ENCODE peak calls at places on chromosomes 5 and 9, in four cellular contexts. T is A549, L is HepG2, J is GM12878. K is an unnamed sample.

GRCh38 chr9:69089491-69089890 is 53.9 kb downstream of the FXN start:
- DNase-seq in T (no peak), L (no peak), J (no peak), K (no peak)

GRCh38 chr9:133839822-133840329 is 101.7 kb upstream of the SARDH start:
- DNase-seq in T (no peak), L (peak), J (no peak), K (no peak)

GRCh38 chr9:133726401-133727276 is 11.5 kb downstream of the SARDH start:
- DNase-seq in L (peak), T (peak), J (no peak), K (peak)

GRCh38 chr9:134909511-134910105 is 8.1 kb downstream of the FCN1 start:
- DNase-seq in L (no peak), T (no peak), J (no peak), K (no peak)

GRCh38 chr5:155735388-155735787 is 591.6 kb upstream of the SGCD start:
- DNase-seq in L (no peak), T (no peak), J (no peak), K (no peak)

GRCh38 chr9:112535811-112536210 is 49.2 kb downstream of the KIAA1958 start:
- DNase-seq in T (no peak), J (no peak), L (no peak), K (no peak)

GRCh38 chr9:76628155-76628554 is 136.1 kb upstream of the PCA3 start:
- DNase-seq in T (no peak), L (no peak), J (no peak), K (no peak)

GRCh38 chr9:105957830-105958229 is 263.5 kb downstream of the TMEM38B start:
- DNase-seq in T (no peak), L (no peak), J (no peak), K (no peak)

GRCh38 chr5:109199294-109199693 is 210.5 kb downstream of the PJA2 start:
- DNase-seq in T (no peak), J (no peak), L (no peak), K (no peak)

GRCh38 chr9:13431137-13431536 is 151.6 kb upstream of the MPDZ start:
- DNase-seq in J (no peak), T (no peak), L (no peak), K (no peak)

GRCh38 chr9:35603986-35604577 is 980 bp upstream of the TESK1 start:
- DNase-seq in L (peak), T (peak), J (peak), K (peak)

GRCh38 chr9:35598863-35599590 is 6.0 kb upstream of the TESK1 start:
- DNase-seq in J (no peak), T (no peak), L (peak), K (no peak)

GRCh38 chr9:35604578-35605335 is at the start of gene TESK1:
- DNase-seq in T (peak), L (peak), J (no peak), K (peak)

GRCh38 chr9:35603506-35603985 is 1.5 kb upstream of the TESK1 start:
- DNase-seq in T (no peak), L (peak), J (no peak), K (no peak)

GRCh38 chr9:35599763-35600604 is 5.1 kb upstream of the TESK1 start:
- DNase-seq in J (no peak), L (peak), T (no peak), K (no peak)
- TF ChIP-seq CHD4 in J (no peak), L (no peak), T (no peak), K (no peak)

GRCh38 chr5:136811551-136811950 is 446.2 kb upstream of the TRPC7 start:
- DNase-seq in J (no peak), L (no peak), T (no peak), K (no peak)
- TF ChIP-seq MAX in J (no peak), L (no peak), T (no peak), K (no peak)

GRCh38 chr5:147887026-147887627 is 8.6 kb downstream of the SCGB3A2 start:
- DNase-seq in J (no peak), L (peak), T (peak), K (no peak)

GRCh38 chr5:147887925-147888324 is 9.4 kb downstream of the SCGB3A2 start:
- DNase-seq in L (no peak), T (no peak), J (no peak), K (no peak)

GRCh38 chr5:147893820-147894219 is 12.5 kb downstream of the C5orf46 start:
- DNase-seq in T (no peak), L (no peak), J (no peak), K (no peak)

GRCh38 chr5:147892696-147893296 is 13.5 kb downstream of the C5orf46 start:
- DNase-seq in J (no peak), L (no peak), T (no peak), K (no peak)
- TF ChIP-seq CHD4 in J (no peak), L (no peak), T (no peak), K (no peak)

DNA sequence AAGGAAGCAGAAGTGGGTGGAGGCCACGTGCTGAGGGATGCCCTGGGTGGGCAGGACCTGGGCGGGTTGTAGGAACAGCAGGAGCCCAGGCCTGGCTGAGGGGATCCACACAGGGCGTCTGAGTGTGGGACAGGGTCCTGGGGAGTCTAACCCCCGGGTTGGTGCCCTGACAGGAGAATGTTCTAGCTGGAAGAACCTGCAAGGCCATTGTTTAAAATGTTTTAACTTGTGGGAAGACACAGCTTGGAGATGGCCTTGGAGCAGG is 33.9 kb upstream of the SUSD3 start:
- DNase-seq in J (no peak), L (no peak), T (no peak), K (no peak)
- TF ChIP-seq MAX in J (no peak), L (no peak), T (no peak), K (no peak)

GRCh38 chr5:176133289-176133870 is 104.8 kb upstream of the SIMC1 start:
- DNase-seq in T (no peak), L (no peak), J (no peak), K (no peak)

GRCh38 chr5:176133877-176134276 is 104.3 kb upstream of the SIMC1 start:
- DNase-seq in T (no peak), J (no peak), L (no peak), K (no peak)

GRCh38 chr5:176132471-176133288 is 105.5 kb upstream of the SIMC1 start:
- DNase-seq in T (no peak), J (no peak), L (no peak), K (no peak)

GRCh38 chr5:176134529-176135223 is 103.5 kb upstream of the SIMC1 start:
- DNase-seq in T (no peak), L (no peak), J (no peak), K (peak)

DNA sequence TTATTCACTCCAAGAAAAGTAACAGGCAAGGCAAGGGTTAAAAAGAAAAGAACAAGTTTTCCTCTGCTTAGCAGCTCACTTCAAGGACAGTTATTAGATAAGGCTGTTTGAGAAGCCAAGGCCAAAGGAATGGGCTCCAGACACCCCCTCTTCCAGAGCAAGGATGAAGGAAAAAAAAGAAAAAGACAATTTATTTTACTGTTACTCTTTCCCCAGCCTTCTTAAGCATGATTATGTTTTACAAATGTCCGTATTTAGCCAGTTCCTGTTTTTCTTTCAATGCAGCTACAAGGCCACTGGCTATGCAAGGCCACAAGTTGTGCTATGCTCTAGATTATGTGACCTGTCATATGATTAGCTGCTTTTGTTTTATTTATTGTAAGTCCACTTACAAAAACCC is 106.5 kb upstream of the SIMC1 start:
- DNase-seq in T (no peak), J (no peak), L (no peak), K (no peak)
- TF ChIP-seq CHD4 in T (no peak), J (no peak), L (no peak), K (no peak)

DNA sequence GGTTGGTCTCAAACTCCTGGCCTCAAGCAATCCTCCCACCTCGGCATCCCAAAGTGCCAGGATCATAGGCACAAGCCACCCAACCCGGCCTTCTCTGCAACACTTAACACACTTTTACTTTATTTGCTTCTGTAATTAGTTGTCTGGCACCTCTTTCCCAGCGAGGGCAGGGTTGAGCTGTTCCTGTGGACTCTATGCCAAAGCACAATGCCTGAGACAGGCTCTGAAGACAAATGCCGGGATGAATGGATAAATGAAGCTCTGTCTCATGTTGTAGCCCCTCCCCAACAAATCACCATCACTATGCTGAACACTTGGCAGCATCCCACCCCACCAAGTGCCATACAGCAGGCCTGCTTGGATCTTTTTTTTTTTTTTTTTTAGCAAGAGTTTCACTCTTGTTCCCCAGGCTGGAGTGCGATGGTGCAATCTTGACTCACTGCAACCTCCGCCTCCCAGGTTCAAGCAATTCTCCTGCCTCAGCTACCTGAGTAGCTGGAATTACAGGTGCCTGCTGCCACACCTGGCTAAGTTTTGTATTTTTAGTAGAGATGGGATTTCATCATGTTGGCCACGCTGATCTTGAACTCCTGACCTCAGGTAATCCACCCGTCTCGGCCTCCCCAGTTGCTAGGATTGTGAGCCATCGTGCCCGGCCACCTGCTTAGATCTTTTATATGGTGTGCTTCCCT is 21.3 kb downstream of the GPX3 start:
- DNase-seq in J (no peak), L (no peak), T (no peak), K (no peak)
- TF ChIP-seq MAX in J (no peak), L (no peak), T (no peak), K (no peak)

DNA sequence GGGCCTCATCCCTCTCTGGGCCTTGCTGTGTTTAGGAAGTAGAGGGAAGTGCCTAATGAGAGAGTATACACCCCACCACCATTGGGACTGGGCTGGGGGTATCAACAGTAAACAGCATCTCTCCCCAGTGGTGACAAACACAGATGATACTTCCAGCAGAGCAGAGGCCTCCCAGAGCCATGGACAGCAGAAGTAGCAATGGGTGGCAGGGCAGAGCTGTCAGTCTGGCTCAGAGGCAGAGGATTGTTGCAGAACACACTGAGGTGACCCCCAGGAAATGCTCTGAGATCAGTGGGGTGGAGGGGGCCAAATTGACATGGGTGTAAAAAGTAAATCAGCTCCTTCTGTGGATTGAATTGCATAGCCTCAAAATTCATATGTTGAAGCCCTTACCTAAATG is 12.1 kb upstream of the P4HA2 start:
- DNase-seq in L (no peak), T (no peak), J (no peak), K (no peak)
- TF ChIP-seq CHD4 in L (no peak), T (no peak), J (no peak), K (no peak)

DNA sequence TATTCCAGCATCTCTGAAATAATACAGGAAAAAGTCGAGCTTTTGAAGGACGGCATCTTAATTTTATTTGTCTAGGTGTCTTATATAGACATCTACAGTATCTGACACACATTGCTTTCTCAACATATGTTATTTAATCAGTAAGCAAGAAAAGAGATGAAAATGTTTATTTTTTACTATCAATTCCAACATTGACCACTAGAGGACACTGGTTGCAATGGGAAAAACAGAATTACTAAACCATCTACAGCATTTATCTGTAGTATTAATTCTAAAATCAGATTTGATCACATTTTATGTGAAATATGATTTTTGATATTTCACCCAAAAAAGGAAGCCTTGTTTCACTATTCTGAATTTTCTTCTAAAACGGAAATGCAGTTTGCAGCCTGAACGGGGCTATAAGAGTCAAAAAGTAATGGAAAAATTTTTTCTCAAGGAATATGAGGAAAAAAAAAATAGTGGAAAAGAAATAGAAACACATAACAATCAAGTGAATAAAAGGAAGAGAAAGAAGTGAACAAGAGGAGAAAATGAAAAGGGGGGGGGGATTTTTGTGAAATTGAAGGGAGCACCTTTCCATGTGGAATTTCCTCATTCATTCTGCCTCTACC is 98.6 kb downstream of the OSTF1 start:
- DNase-seq in L (no peak), J (no peak), T (peak), K (peak)
- TF ChIP-seq MAX in L (no peak), J (no peak), T (no peak), K (no peak)

DNA sequence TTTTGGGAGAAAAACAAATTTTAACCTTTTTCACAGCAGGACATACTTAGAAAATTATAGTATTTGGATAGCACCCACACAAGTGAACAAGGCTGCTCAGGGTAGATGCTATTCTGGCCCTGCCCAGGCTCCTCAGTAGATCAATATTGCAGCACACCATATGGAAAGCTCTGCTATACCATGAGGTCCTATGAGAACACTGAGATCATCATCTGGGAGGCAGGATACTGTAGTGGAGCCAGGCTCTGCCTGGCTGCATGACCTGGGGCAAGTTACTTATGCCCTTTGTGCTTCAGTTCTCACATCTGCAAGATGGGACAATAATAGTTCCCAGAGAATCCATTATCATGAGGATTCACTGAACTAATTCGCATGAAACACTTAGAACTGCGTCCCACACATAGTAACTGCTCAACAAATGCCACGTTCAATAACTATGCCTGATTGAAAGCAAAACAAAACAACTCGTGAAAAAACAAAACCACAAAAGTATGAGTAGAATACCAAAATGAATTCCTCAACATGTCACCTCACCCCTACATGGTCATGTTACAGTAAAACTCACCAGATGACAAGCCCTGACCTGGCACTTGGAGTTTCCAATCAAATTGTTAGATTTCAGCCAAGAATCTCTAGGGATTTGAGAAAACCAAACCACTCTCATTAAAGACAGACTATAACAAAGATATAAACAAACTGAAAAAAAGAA is 31.9 kb downstream of the ARSB start:
- DNase-seq in J (no peak), L (no peak), T (no peak), K (no peak)
- TF ChIP-seq CHD4 in J (no peak), L (no peak), T (no peak), K (no peak)

K was measured in K562.